ENCODE peak calls at places on chromosome 22, in four cellular contexts. I is effector memory CD4-positive, alpha-beta T cell; M is NCI-H524; Y is bronchial epithelial cell. E is an unnamed sample.

GRCh38 chr22:49724893-49725489 is 102.7 kb downstream of the BRD1 start:
- DNase-seq in M (no peak), Y (no peak), I (peak; percentile 49), E (no peak)

GRCh38 chr22:28043269-28043668 is 124.2 kb upstream of the PITPNB start:
- DNase-seq in Y (no peak), I (no peak), M (no peak), E (no peak)

GRCh38 chr22:22870577-22871398 is 16.8 kb upstream of the IGLL5 start:
- DNase-seq in I (no peak), Y (no peak), M (no peak), E (no peak)

GRCh38 chr22:43094085-43094484 is 4.9 kb upstream of the TTLL1 start:
- DNase-seq in I (no peak), Y (peak; percentile 78), M (no peak), E (no peak)

GRCh38 chr22:30704978-30705377 is 10.3 kb downstream of the OSBP2 start:
- DNase-seq in Y (no peak), M (no peak), I (no peak), E (no peak)

GRCh38 chr22:29479417-29480261 is at the start of gene NEFH:
- DNase-seq in I (no peak), Y (no peak), M (no peak), E (no peak)

GRCh38 chr22:49368221-49368975 is 459.3 kb downstream of the BRD1 start:
- DNase-seq in I (no peak), Y (no peak), M (no peak), E (no peak)

GRCh38 chr22:36950797-36951590 is 37.6 kb downstream of the CSF2RB start:
- DNase-seq in M (no peak), Y (no peak), I (no peak), E (no peak)

GRCh38 chr22:33577862-33578411 is 342.3 kb downstream of the LARGE1 start:
- DNase-seq in Y (no peak), I (no peak), M (no peak), E (no peak)

GRCh38 chr22:28203286-28203685 is 284.2 kb upstream of the PITPNB start:
- DNase-seq in M (no peak), I (no peak), Y (no peak), E (no peak)

GRCh38 chr22:49953027-49953679 is 7.4 kb upstream of the PIM3 start:
- DNase-seq in I (no peak), Y (no peak), M (no peak), E (no peak)

GRCh38 chr22:36461665-36462474 is 19.6 kb downstream of the TXN2 start:
- DNase-seq in Y (peak; percentile 91), M (no peak), I (no peak), E (peak; percentile 39)

GRCh38 chr22:48948575-48949170 is 879.0 kb downstream of the BRD1 start:
- DNase-seq in Y (no peak), M (no peak), I (no peak), E (no peak)

GRCh38 chr22:37630839-37631435 is 8.5 kb upstream of the SH3BP1 start:
- DNase-seq in M (no peak), I (no peak), Y (no peak), E (no peak)

GRCh38 chr22:46087816-46088277 is 62.5 kb upstream of the PPARA start:
- DNase-seq in Y (no peak), M (no peak), I (no peak), E (peak; percentile 66)

GRCh38 chr22:20146777-20147176 is 4.1 kb downstream of the CCDC188 start:
- DNase-seq in I (no peak), M (no peak), Y (no peak), E (no peak)

GRCh38 chr22:40728731-40729189 is 49.5 kb downstream of the MCHR1 start:
- DNase-seq in M (peak; percentile 66), Y (peak; percentile 77), I (peak; percentile 47), E (peak; percentile 8)

GRCh38 chr22:18119409-18120110 is 9.0 kb downstream of the TUBA8 start:
- DNase-seq in M (no peak), Y (no peak), I (no peak), E (no peak)

GRCh38 chr22:24315367-24315781 is 44.7 kb downstream of the SPECC1L start:
- DNase-seq in Y (no peak), M (no peak), I (no peak), E (no peak)

GRCh38 chr22:32697331-32697995 is 104.0 kb upstream of the TIMP3 start:
- DNase-seq in M (no peak), Y (peak; percentile 93), I (no peak), E (no peak)

GRCh38 chr22:40703174-40703573 is 23.9 kb downstream of the MCHR1 start:
- DNase-seq in Y (no peak), I (no peak), M (peak; percentile 90), E (no peak)

GRCh38 chr22:26949193-26949592 is 291.8 kb downstream of the MIAT start:
- DNase-seq in Y (no peak), I (no peak), M (no peak), E (no peak)

GRCh38 chr22:49770454-49771265 is 57.0 kb downstream of the BRD1 start:
- DNase-seq in M (no peak), I (no peak), Y (no peak), E (no peak)

GRCh38 chr22:31091106-31091975 is 10.2 kb downstream of the SMTN start:
- DNase-seq in M (no peak), I (no peak), Y (no peak), E (no peak)

GRCh38 chr22:32853662-32854061 is 52.2 kb downstream of the TIMP3 start:
- DNase-seq in I (no peak), M (no peak), Y (no peak), E (no peak)

GRCh38 chr22:46107089-46107664 is 43.1 kb upstream of the PPARA start:
- DNase-seq in Y (peak; percentile 30), M (peak; percentile 54), I (no peak), E (no peak)

GRCh38 chr22:35454416-35455054 is 54.6 kb downstream of the MCM5 start:
- DNase-seq in I (no peak), M (peak; percentile 47), Y (no peak), E (no peak)

GRCh38 chr22:22487059-22487458 is 21.5 kb downstream of the ZNF280B start:
- DNase-seq in M (no peak), Y (no peak), I (no peak), E (no peak)

GRCh38 chr22:41237036-41237706 is 3.6 kb downstream of the CHADL start:
- DNase-seq in Y (no peak), I (no peak), M (no peak), E (no peak)

GRCh38 chr22:30009478-30009877 is 70.8 kb upstream of the HORMAD2 start:
- DNase-seq in M (no peak), Y (no peak), I (no peak), E (no peak)

GRCh38 chr22:36955691-36956090 is 42.3 kb downstream of the CSF2RB start:
- DNase-seq in M (no peak), I (no peak), Y (peak; percentile 69), E (no peak)

GRCh38 chr22:50171319-50171964 is 911 bp downstream of the PANX2 start:
- DNase-seq in Y (no peak), M (no peak), I (no peak), E (no peak)

E was measured in skeletal muscle cell.